ENCODE peak calls at places on chromosomes 11 and 22, in five cellular contexts. K is A549, W is H1, L is GM12878, T is HepG2. X is an unnamed sample.

GRCh38 chr22:18973264-18974031 is 37.4 kb upstream of the PRODH start:
- DNase-seq in T (no peak), L (no peak), W (no peak), K (no peak), X (peak)

GRCh38 chr11:36257351-36257750 is 31.9 kb downstream of the COMMD9 start:
- DNase-seq in L (no peak), W (no peak), K (no peak), T (no peak), X (no peak)

GRCh38 chr11:86294026-86294425 is 8.0 kb upstream of the HIKESHI start:
- DNase-seq in K (no peak), T (no peak), L (no peak), W (no peak), X (no peak)

GRCh38 chr11:19200410-19201201 is 1.2 kb downstream of the CSRP3 start:
- DNase-seq in K (no peak), L (no peak), W (no peak), T (no peak), X (no peak)

GRCh38 chr22:28942801-28943500 is 59.6 kb downstream of the ZNRF3 start:
- DNase-seq in W (no peak), T (no peak), K (no peak), L (no peak), X (no peak)

GRCh38 chr11:45801723-45802315 is 3.1 kb upstream of the SLC35C1 start:
- DNase-seq in W (no peak), T (no peak), L (no peak), K (peak), X (no peak)

GRCh38 chr22:45762545-45763235 is 91.1 kb downstream of the ATXN10 start:
- DNase-seq in W (no peak), L (no peak), T (no peak), K (no peak), X (no peak)

GRCh38 chr11:129866328-129866727 is 29.1 kb downstream of the NFRKB start:
- DNase-seq in W (no peak), K (no peak), L (no peak), T (no peak), X (peak)

GRCh38 chr11:125562430-125562829 is 6.8 kb upstream of the EI24 start:
- DNase-seq in W (no peak), T (no peak), K (no peak), L (no peak), X (no peak)
- TF ChIP-seq RAD21 in W (no peak), T (no peak), K (no peak), L (no peak), X (no peak)

GRCh38 chr11:27315816-27316215 is 47.2 kb downstream of the CCDC34 start:
- DNase-seq in W (no peak), K (no peak), T (no peak), L (no peak), X (no peak)
- TF ChIP-seq KDM1A in W (no peak), K (no peak), T (no peak), L (no peak), X (no peak)

GRCh38 chr11:116300252-116300651 is 472.5 kb downstream of the BUD13 start:
- DNase-seq in L (no peak), W (no peak), K (no peak), T (no peak), X (no peak)
- TF ChIP-seq RAD21 in L (no peak), W (no peak), K (no peak), T (no peak), X (no peak)

DNA sequence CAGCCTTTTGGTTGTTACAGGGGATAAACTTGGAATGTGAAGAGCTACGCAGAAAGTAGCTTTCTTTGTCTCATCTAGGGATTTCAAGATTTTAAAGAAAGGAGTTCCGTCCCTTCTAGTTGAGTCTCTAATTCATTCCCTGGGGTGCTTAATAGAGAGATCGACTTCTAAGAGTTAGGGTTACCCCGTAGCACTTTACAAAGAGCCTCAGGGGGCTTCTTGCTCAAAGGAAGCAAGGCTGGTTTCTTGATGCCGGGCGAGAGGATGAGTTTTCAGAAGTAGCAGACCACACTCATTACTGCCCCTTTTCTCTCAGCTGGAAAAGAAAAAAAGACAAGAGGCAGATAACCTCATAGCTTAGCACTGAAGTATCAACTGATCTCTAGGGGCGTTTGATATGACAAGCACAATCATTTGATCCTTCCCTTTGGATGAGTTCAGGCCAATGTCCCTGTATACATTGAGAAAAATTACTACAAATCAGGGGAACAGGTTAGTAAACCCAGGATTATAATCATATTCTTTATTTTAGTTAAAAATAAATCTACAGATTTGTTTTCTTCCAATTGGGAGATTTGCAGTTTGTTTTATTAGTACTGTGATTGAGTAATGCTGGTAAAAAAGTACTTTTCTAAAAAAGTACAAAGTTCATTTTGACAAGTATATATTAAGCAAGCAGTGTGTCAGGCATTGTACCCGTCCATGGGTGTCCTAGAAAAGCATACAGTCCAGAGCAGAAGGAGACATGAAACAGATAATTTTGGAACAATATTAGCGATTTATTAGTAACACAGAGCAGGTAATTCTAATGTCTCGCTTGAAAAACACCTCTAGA is 18.7 kb downstream of the ELMOD1 start:
- DNase-seq in W (no peak), K (no peak), T (no peak), L (no peak), X (no peak)
- TF ChIP-seq KDM1A in W (no peak), K (no peak), T (no peak), L (no peak), X (no peak)

DNA sequence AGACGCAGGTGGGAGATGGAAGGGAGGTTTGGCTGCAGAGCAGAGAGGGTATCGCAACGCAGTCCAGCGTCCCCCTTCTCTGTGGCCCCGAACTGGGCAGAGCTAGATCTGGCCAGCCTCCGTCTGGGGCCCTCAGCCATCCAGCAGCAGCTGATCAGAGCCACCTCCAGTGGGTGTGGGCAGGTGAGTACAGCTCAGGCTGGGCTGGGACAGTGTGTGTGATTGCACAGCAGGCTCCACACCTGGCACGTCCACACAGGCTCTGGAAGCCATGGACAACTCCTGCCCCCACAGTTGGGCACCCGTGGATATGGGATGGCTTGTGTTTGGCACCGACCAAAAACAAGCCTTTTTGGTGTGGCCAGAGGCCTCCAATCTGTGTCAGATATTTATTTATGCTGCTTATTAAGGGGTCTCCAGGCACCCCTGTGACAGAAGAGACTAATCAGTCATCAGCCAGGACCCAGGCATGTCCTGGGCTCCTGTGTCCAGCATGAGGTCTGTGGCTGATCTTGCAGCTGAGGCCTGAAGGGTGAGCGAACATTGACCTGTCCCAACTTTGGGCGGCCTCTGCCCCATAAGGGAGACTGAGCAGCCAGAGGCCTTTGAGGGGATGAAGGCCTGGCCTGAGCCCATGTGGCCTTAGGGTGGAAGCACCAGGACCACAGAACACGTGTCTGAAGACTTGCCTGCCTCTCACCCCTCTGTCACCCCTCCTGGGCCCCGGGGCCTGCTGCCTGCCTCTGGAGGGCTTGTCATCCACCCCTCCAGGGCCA is 18.6 kb downstream of the POLR3H start:
- DNase-seq in W (no peak), K (no peak), L (no peak), T (no peak), X (no peak)
- TF ChIP-seq RAD21 in W (no peak), K (no peak), L (no peak), T (no peak), X (no peak)

GRCh38 chr11:390175-390574 is 3.8 kb upstream of the PKP3 start:
- DNase-seq in T (peak), L (no peak), K (no peak), W (no peak), X (peak)
- TF ChIP-seq KDM1A in T (no peak), L (no peak), K (no peak), W (no peak), X (no peak)

GRCh38 chr11:61406991-61407728 is 14.8 kb downstream of the TMEM216 start:
- DNase-seq in K (no peak), W (no peak), T (no peak), L (no peak), X (no peak)

GRCh38 chr11:61411589-61411988 is 18.2 kb downstream of the CPSF7 start:
- DNase-seq in W (no peak), T (no peak), L (no peak), K (no peak), X (no peak)

GRCh38 chr11:61404641-61405040 is 12.3 kb downstream of the TMEM216 start:
- DNase-seq in W (no peak), T (no peak), L (no peak), K (no peak), X (no peak)

GRCh38 chr11:61401558-61401957 is 9.2 kb downstream of the TMEM216 start:
- DNase-seq in W (no peak), K (no peak), L (no peak), T (no peak), X (no peak)

DNA sequence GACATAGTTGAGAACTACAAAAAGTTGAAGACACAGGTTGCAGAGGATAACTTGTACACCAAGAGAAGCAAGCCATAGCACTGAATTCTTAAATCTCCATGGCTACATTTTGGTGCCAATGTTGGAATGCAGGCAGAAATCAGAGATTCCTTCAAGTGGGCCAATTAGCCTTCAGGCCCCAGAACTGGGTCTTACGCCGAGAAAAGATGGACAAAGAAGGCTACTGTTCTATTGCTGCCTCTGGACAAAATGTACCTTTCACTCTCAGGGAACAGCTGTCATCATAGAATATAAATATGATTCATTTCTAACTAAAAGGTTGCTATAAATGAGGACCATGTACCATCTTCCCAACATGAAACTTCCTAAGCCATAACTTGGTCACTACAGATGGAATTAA is 13.7 kb downstream of the TMEM216 start:
- DNase-seq in K (no peak), T (no peak), L (no peak), W (no peak), X (no peak)
- TF ChIP-seq RAD21 in K (no peak), T (no peak), L (no peak), W (no peak), X (no peak)

DNA sequence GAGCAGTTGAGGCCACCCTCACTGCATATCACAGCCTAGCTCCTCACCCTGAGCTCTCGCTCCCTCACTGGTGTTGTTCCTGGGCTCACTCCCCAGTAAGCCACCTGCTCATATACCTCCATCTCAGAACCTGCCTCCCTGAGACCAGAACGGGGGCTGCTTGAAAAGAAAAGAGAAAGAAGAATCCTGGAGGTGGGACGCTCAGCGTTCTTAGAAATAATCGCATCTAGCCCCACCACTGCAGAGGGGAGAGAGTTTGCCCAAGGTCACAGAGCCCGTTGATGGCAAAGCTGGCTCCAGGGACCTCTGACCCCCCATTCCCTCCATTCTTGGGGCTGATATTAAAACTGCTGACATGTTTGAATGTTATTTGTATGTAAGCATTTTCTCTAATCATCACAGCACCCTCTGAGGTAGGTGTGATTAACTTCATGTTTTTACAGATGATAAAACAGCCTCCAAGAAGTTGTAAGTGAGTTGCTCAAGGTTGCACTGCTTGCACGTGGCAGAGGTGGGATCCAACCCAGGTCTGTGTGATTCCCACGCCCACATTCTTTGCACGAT is 132.6 kb upstream of the TEAD1 start:
- DNase-seq in L (no peak), T (no peak), W (no peak), K (no peak), X (no peak)
- TF ChIP-seq KDM1A in L (no peak), T (no peak), W (no peak), K (no peak), X (no peak)

DNA sequence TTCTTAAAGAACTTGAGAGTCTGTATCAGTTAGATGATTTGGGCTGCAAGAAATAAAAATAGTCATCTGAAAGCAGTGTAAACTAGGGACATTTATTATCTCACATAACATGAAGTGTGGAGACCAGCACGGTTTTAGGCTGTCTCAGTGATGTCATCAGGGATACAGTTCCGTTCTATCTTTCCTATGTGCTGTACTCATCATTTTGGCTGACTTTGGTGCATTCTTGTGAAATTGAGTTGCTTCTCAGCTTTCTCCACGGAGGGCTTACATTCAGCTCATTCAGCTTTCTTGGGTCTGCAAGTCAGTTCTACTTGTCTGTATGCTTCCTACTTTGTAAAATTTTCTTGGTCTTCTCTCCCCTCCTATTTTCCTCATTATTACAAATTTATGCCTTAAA is 51.8 kb upstream of the LIN7C start:
- DNase-seq in L (no peak), K (no peak), W (no peak), T (no peak), X (no peak)
- TF ChIP-seq RAD21 in L (no peak), K (no peak), W (no peak), T (no peak), X (no peak)

X was measured in K562.